ENCODE peak calls at places on chromosome 12, in six cellular contexts. T is mesenchymal stem cell, F is neuronal stem cell, O is H9, W is H1, Y is trophoblast cell. C is an unnamed sample.

GRCh38 chr12:13772264-13772663 is 209.1 kb downstream of the GRIN2B start:
- DNase-seq in T (no peak), F (no peak), O (no peak), W (no peak), Y (no peak), C (no peak)

GRCh38 chr12:73186272-73186671 is 914.1 kb downstream of the TRHDE start:
- DNase-seq in T (no peak), F (no peak), O (no peak), W (no peak), Y (no peak), C (no peak)

GRCh38 chr12:131116437-131117117 is 162.9 kb downstream of the ADGRD1 start:
- DNase-seq in T (no peak), F (no peak), O (peak), W (peak), Y (no peak), C (no peak)

GRCh38 chr12:130484221-130484620 is 146.5 kb downstream of the PIWIL1 start:
- DNase-seq in T (no peak), F (no peak), O (no peak), W (no peak), Y (no peak), C (no peak)

GRCh38 chr12:131817241-131817640 is 11.0 kb upstream of the MMP17 start:
- DNase-seq in T (no peak), F (no peak), O (no peak), W (no peak), Y (no peak), C (no peak)

GRCh38 chr12:15220961-15221885 is at the start of gene RERG:
- DNase-seq in T (peak), F (peak), O (peak), W (peak), Y (peak), C (peak)

GRCh38 chr12:103571286-103571685 is 15.8 kb upstream of the STAB2 start:
- DNase-seq in T (no peak), F (peak), O (peak), W (peak), Y (peak), C (no peak)

GRCh38 chr12:28027947-28028724 is 55.6 kb upstream of the PTHLH start:
- DNase-seq in T (no peak), F (no peak), O (no peak), W (no peak), Y (peak), C (peak)

DNA sequence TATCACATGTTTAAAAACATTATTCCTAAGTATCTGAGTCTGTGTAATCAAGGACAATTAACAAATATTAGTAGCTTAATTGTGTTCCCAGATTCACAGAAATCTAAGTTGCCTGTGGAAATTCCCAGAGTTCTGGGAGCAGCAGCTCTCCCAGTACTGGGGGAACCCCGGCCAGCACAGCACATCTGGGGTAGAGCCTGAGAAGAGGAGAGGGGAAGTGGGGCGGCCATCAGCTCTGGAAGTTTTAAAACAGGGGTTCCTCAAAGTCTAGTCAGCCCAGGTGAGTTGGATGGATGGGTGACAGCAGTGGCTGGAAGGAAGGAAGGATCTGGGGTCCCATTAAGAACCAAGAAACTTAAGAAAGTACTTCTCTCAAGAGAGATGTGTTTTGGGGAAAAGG is 24.5 kb downstream of the PRICKLE1 start:
- DNase-seq in T (peak), F (no peak), O (no peak), W (peak), Y (no peak), C (no peak)
- H4K91ac ChIP-seq in T (no peak), F (no peak), O (no peak), W (no peak), Y (no peak), C (peak)

GRCh38 chr12:108845696-108846095 is 11.7 kb downstream of the SSH1 start:
- DNase-seq in T (no peak), F (no peak), O (no peak), W (no peak), Y (no peak), C (no peak)
- H4K91ac ChIP-seq in T (no peak), F (no peak), O (no peak), W (no peak), Y (no peak), C (no peak)

DNA sequence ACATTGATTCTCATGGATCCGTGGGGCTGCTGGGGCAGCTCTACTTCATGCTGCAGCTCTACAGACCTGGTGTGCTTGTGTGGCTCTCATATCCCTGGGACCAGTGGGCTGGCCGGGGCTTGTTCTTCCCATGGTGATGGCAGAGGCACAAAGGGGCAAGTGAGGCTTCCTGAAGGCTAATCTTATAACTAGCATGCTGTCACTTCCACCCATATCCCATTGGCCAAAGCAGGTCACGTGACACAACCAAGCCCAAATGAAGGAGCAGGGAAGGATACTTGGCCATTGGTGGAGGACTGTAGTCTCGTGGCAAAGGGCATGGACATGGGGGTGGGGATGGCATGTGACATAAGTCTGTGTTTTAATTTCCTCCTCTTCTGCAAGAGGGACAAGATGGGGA is 9.9 kb downstream of the PLBD2 start:
- DNase-seq in T (no peak), F (no peak), O (no peak), W (no peak), Y (no peak), C (no peak)
- H4K91ac ChIP-seq in T (no peak), F (no peak), O (no peak), W (no peak), Y (no peak), C (no peak)

GRCh38 chr12:21933656-21934055 is 7.6 kb downstream of the ABCC9 start:
- DNase-seq in T (no peak), F (no peak), O (no peak), W (no peak), Y (no peak), C (no peak)
- H4K91ac ChIP-seq in T (no peak), F (no peak), O (no peak), W (no peak), Y (no peak), C (no peak)

C was measured in IMR-90.